ENCODE peak calls at places on chromosomes 12 and 14, in nine cellular contexts. One of them, this sample, is unnamed.

GRCh38 chr12:122610911-122611310 is 83.9 kb downstream of the KNTC1 start:
- DNase-seq in progenitor cell of endocrine pancreas: no peak
- DNase-seq in endothelial cell: no peak
- DNase-seq in left ventricle myocardium inferior: no peak
- DNase-seq in CD8-positive, alpha-beta T cell: no peak
- DNase-seq in mammary epithelial cell: no peak
- DNase-seq in cardiac fibroblast: no peak
- DNase-seq in AG09309: no peak
- DNase-seq in AG04450: no peak
- DNase-seq in this sample: no peak

GRCh38 chr12:1611775-1612174 is 17.3 kb upstream of the WNT5B start:
- DNase-seq in mammary epithelial cell: peak; percentile 46
- DNase-seq in AG09309: peak; percentile 90
- DNase-seq in left ventricle myocardium inferior: no peak
- DNase-seq in AG04450: peak; percentile 76
- DNase-seq in endothelial cell: no peak
- DNase-seq in CD8-positive, alpha-beta T cell: no peak
- DNase-seq in cardiac fibroblast: peak; percentile 93
- DNase-seq in progenitor cell of endocrine pancreas: no peak
- DNase-seq in this sample: no peak

GRCh38 chr12:132324841-132325732 is 4.3 kb downstream of the GALNT9 start:
- DNase-seq in AG09309: no peak
- DNase-seq in left ventricle myocardium inferior: no peak
- DNase-seq in CD8-positive, alpha-beta T cell: no peak
- DNase-seq in endothelial cell: no peak
- DNase-seq in mammary epithelial cell: no peak
- DNase-seq in AG04450: no peak
- DNase-seq in cardiac fibroblast: no peak
- DNase-seq in progenitor cell of endocrine pancreas: no peak
- DNase-seq in this sample: no peak

GRCh38 chr12:48934312-48934706 is 9.0 kb upstream of the FKBP11 start:
- DNase-seq in CD8-positive, alpha-beta T cell: no peak
- DNase-seq in cardiac fibroblast: peak; percentile 13
- DNase-seq in left ventricle myocardium inferior: no peak
- DNase-seq in AG04450: no peak
- DNase-seq in mammary epithelial cell: no peak
- DNase-seq in progenitor cell of endocrine pancreas: no peak
- DNase-seq in AG09309: no peak
- DNase-seq in endothelial cell: no peak
- DNase-seq in this sample: no peak

GRCh38 chr12:6335451-6336078 is 6.3 kb downstream of the TNFRSF1A start:
- DNase-seq in CD8-positive, alpha-beta T cell: peak; percentile 81
- DNase-seq in AG09309: no peak
- DNase-seq in mammary epithelial cell: peak; percentile 84
- DNase-seq in AG04450: peak; percentile 53
- DNase-seq in endothelial cell: peak; percentile 58
- DNase-seq in left ventricle myocardium inferior: peak; percentile 72
- DNase-seq in progenitor cell of endocrine pancreas: no peak
- DNase-seq in cardiac fibroblast: peak; percentile 88
- DNase-seq in this sample: no peak

GRCh38 chr14:70785556-70785955 is 23.8 kb downstream of the MAP3K9 start:
- DNase-seq in AG04450: no peak
- DNase-seq in endothelial cell: no peak
- DNase-seq in CD8-positive, alpha-beta T cell: no peak
- DNase-seq in mammary epithelial cell: peak; percentile 95
- DNase-seq in progenitor cell of endocrine pancreas: no peak
- DNase-seq in AG09309: no peak
- DNase-seq in cardiac fibroblast: no peak
- DNase-seq in left ventricle myocardium inferior: no peak
- DNase-seq in this sample: no peak

GRCh38 chr12:95767703-95768102 is 22.9 kb downstream of the NTN4 start:
- DNase-seq in mammary epithelial cell: no peak
- DNase-seq in endothelial cell: no peak
- DNase-seq in progenitor cell of endocrine pancreas: no peak
- DNase-seq in CD8-positive, alpha-beta T cell: no peak
- DNase-seq in cardiac fibroblast: no peak
- DNase-seq in AG09309: no peak
- DNase-seq in left ventricle myocardium inferior: no peak
- DNase-seq in AG04450: no peak
- DNase-seq in this sample: no peak

GRCh38 chr12:10448236-10448635 is 4.9 kb downstream of the KLRC1 start:
- DNase-seq in AG09309: no peak
- DNase-seq in CD8-positive, alpha-beta T cell: no peak
- DNase-seq in AG04450: no peak
- DNase-seq in mammary epithelial cell: no peak
- DNase-seq in left ventricle myocardium inferior: no peak
- DNase-seq in progenitor cell of endocrine pancreas: no peak
- DNase-seq in cardiac fibroblast: no peak
- DNase-seq in endothelial cell: no peak
- DNase-seq in this sample: no peak

GRCh38 chr12:6253278-6253677 is 53.1 kb downstream of the CD9 start:
- DNase-seq in CD8-positive, alpha-beta T cell: no peak
- DNase-seq in progenitor cell of endocrine pancreas: no peak
- DNase-seq in AG09309: no peak
- DNase-seq in left ventricle myocardium inferior: no peak
- DNase-seq in cardiac fibroblast: no peak
- DNase-seq in endothelial cell: no peak
- DNase-seq in AG04450: no peak
- DNase-seq in mammary epithelial cell: no peak
- DNase-seq in this sample: no peak

GRCh38 chr14:35818346-35819115 is 7.6 kb upstream of the BRMS1L start:
- DNase-seq in cardiac fibroblast: peak; percentile 61
- DNase-seq in CD8-positive, alpha-beta T cell: no peak
- DNase-seq in left ventricle myocardium inferior: no peak
- DNase-seq in mammary epithelial cell: peak; percentile 32
- DNase-seq in AG09309: no peak
- DNase-seq in AG04450: no peak
- DNase-seq in endothelial cell: peak; percentile 40
- DNase-seq in progenitor cell of endocrine pancreas: no peak
- DNase-seq in this sample: no peak

GRCh38 chr12:4266990-4267389 is 6.6 kb upstream of the CCND2 start:
- DNase-seq in mammary epithelial cell: no peak
- DNase-seq in AG09309: no peak
- DNase-seq in AG04450: no peak
- DNase-seq in CD8-positive, alpha-beta T cell: no peak
- DNase-seq in cardiac fibroblast: no peak
- DNase-seq in progenitor cell of endocrine pancreas: no peak
- DNase-seq in left ventricle myocardium inferior: no peak
- DNase-seq in endothelial cell: no peak
- DNase-seq in this sample: no peak

GRCh38 chr12:117680311-117680710 is 288.5 kb downstream of the KSR2 start:
- DNase-seq in cardiac fibroblast: no peak
- DNase-seq in progenitor cell of endocrine pancreas: no peak
- DNase-seq in AG04450: no peak
- DNase-seq in AG09309: no peak
- DNase-seq in endothelial cell: no peak
- DNase-seq in CD8-positive, alpha-beta T cell: no peak
- DNase-seq in left ventricle myocardium inferior: no peak
- DNase-seq in mammary epithelial cell: no peak
- DNase-seq in this sample: no peak

GRCh38 chr12:66653801-66654200 is 25.1 kb downstream of the GRIP1 start:
- DNase-seq in AG04450: no peak
- DNase-seq in progenitor cell of endocrine pancreas: no peak
- DNase-seq in left ventricle myocardium inferior: no peak
- DNase-seq in AG09309: no peak
- DNase-seq in mammary epithelial cell: no peak
- DNase-seq in CD8-positive, alpha-beta T cell: no peak
- DNase-seq in cardiac fibroblast: no peak
- DNase-seq in endothelial cell: no peak
- DNase-seq in this sample: no peak

GRCh38 chr12:20656600-20656999 is 38.5 kb upstream of the SLCO1C1 start:
- DNase-seq in CD8-positive, alpha-beta T cell: no peak
- DNase-seq in left ventricle myocardium inferior: no peak
- DNase-seq in cardiac fibroblast: no peak
- DNase-seq in AG09309: no peak
- DNase-seq in progenitor cell of endocrine pancreas: no peak
- DNase-seq in mammary epithelial cell: no peak
- DNase-seq in endothelial cell: no peak
- DNase-seq in AG04450: no peak
- DNase-seq in this sample: no peak

GRCh38 chr14:72788972-72789728 is 104.8 kb downstream of the DPF3 start:
- DNase-seq in cardiac fibroblast: no peak
- DNase-seq in endothelial cell: no peak
- DNase-seq in progenitor cell of endocrine pancreas: no peak
- DNase-seq in mammary epithelial cell: no peak
- DNase-seq in CD8-positive, alpha-beta T cell: no peak
- DNase-seq in AG04450: no peak
- DNase-seq in AG09309: no peak
- DNase-seq in left ventricle myocardium inferior: no peak
- DNase-seq in this sample: no peak

GRCh38 chr14:51138353-51139103 is 43.6 kb upstream of the TRIM9 start:
- DNase-seq in progenitor cell of endocrine pancreas: no peak
- DNase-seq in cardiac fibroblast: no peak
- DNase-seq in endothelial cell: no peak
- DNase-seq in left ventricle myocardium inferior: no peak
- DNase-seq in CD8-positive, alpha-beta T cell: no peak
- DNase-seq in AG09309: no peak
- DNase-seq in mammary epithelial cell: no peak
- DNase-seq in AG04450: no peak
- DNase-seq in this sample: no peak

GRCh38 chr14:65588426-65589140 is 176.1 kb downstream of the FUT8 start:
- DNase-seq in left ventricle myocardium inferior: no peak
- DNase-seq in mammary epithelial cell: no peak
- DNase-seq in AG04450: no peak
- DNase-seq in AG09309: no peak
- DNase-seq in CD8-positive, alpha-beta T cell: no peak
- DNase-seq in progenitor cell of endocrine pancreas: no peak
- DNase-seq in cardiac fibroblast: peak; percentile 44
- DNase-seq in endothelial cell: no peak
- DNase-seq in this sample: no peak
- TF ChIP-seq CTCF in left ventricle myocardium inferior: no peak
- TF ChIP-seq CTCF in mammary epithelial cell: no peak
- TF ChIP-seq CTCF in AG04450: no peak
- TF ChIP-seq CTCF in AG09309: no peak
- TF ChIP-seq CTCF in CD8-positive, alpha-beta T cell: no peak
- TF ChIP-seq CTCF in progenitor cell of endocrine pancreas: peak; percentile 22
- TF ChIP-seq CTCF in cardiac fibroblast: no peak
- TF ChIP-seq CTCF in endothelial cell: no peak
- TF ChIP-seq CTCF in this sample: no peak

GRCh38 chr12:90013409-90013808 is 304.8 kb upstream of the ATP2B1 start:
- DNase-seq in mammary epithelial cell: no peak
- DNase-seq in cardiac fibroblast: no peak
- DNase-seq in AG09309: no peak
- DNase-seq in CD8-positive, alpha-beta T cell: no peak
- DNase-seq in progenitor cell of endocrine pancreas: no peak
- DNase-seq in AG04450: no peak
- DNase-seq in left ventricle myocardium inferior: no peak
- DNase-seq in endothelial cell: no peak
- DNase-seq in this sample: no peak
- TF ChIP-seq CTCF in mammary epithelial cell: peak; percentile 29
- TF ChIP-seq CTCF in cardiac fibroblast: peak; percentile 11
- TF ChIP-seq CTCF in AG09309: peak; percentile 40
- TF ChIP-seq CTCF in CD8-positive, alpha-beta T cell: peak; percentile 15
- TF ChIP-seq CTCF in progenitor cell of endocrine pancreas: no peak
- TF ChIP-seq CTCF in AG04450: peak; percentile 29
- TF ChIP-seq CTCF in left ventricle myocardium inferior: peak; percentile 15
- TF ChIP-seq CTCF in endothelial cell: no peak
- TF ChIP-seq CTCF in this sample: no peak

GRCh38 chr12:109714913-109715244 is 1.3 kb downstream of the FAM222A start:
- DNase-seq in left ventricle myocardium inferior: no peak
- DNase-seq in cardiac fibroblast: no peak
- DNase-seq in mammary epithelial cell: no peak
- DNase-seq in AG09309: no peak
- DNase-seq in AG04450: no peak
- DNase-seq in progenitor cell of endocrine pancreas: no peak
- DNase-seq in endothelial cell: no peak
- DNase-seq in CD8-positive, alpha-beta T cell: no peak
- DNase-seq in this sample: no peak

GRCh38 chr12:109716092-109716479 is 2.5 kb downstream of the FAM222A start:
- DNase-seq in CD8-positive, alpha-beta T cell: no peak
- DNase-seq in left ventricle myocardium inferior: no peak
- DNase-seq in cardiac fibroblast: no peak
- DNase-seq in mammary epithelial cell: no peak
- DNase-seq in endothelial cell: no peak
- DNase-seq in progenitor cell of endocrine pancreas: no peak
- DNase-seq in AG09309: no peak
- DNase-seq in AG04450: no peak
- DNase-seq in this sample: no peak

GRCh38 chr12:109715310-109716091 is 1.9 kb downstream of the FAM222A start:
- DNase-seq in endothelial cell: peak; percentile 45
- DNase-seq in cardiac fibroblast: no peak
- DNase-seq in AG09309: no peak
- DNase-seq in CD8-positive, alpha-beta T cell: no peak
- DNase-seq in progenitor cell of endocrine pancreas: no peak
- DNase-seq in left ventricle myocardium inferior: peak; percentile 29
- DNase-seq in AG04450: no peak
- DNase-seq in mammary epithelial cell: no peak
- DNase-seq in this sample: peak; percentile 70

GRCh38 chr12:109713187-109713984 is at the start of gene FAM222A:
- DNase-seq in CD8-positive, alpha-beta T cell: peak; percentile 97
- DNase-seq in AG04450: peak; percentile 85
- DNase-seq in progenitor cell of endocrine pancreas: peak; percentile 97
- DNase-seq in left ventricle myocardium inferior: peak; percentile 97
- DNase-seq in AG09309: peak; percentile 71
- DNase-seq in endothelial cell: peak; percentile 99
- DNase-seq in mammary epithelial cell: peak; percentile 95
- DNase-seq in cardiac fibroblast: peak; percentile 98
- DNase-seq in this sample: peak; percentile 99

DNA sequence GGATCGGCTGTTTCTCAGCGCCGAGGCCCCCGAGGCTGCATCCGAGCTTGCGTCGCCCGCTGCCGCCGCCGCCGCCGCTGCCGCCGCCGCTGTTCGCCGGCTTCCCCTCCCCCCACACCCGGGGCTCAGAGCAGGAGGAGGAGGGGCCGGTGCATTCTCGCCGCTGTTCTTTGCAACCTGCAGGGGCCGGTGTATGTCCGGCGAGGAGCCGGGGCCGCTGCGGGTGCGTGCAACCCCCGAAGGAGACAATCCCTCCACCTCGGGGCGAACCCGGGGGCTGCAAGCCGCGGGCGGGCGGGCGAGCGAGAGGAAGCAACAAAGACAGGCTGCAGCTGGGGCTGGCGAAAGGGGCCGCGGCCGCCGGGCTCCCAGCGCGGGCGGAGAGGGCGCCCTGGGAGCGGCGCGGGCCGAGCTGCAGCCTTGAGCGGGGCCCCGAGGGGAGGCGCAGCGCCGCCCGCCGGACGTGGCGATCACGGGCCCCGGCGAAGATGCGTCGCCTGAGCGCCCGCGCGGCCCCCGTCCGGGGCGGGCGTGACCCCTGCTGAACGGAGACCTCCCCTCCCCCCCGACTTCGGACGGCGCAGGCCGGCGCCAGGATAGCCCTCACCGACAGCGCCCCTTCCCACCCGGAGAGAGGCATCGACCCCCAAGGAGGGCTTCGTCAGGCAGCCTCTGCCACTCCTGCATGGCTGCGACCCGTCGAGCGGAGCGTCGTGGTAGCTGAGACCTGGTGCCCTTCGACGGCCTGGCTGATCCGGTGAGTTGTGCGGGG is 702 bp downstream of the FAM222A start:
- DNase-seq in cardiac fibroblast: peak; percentile 55
- DNase-seq in AG09309: no peak
- DNase-seq in mammary epithelial cell: peak; percentile 46
- DNase-seq in left ventricle myocardium inferior: peak; percentile 73
- DNase-seq in AG04450: no peak
- DNase-seq in progenitor cell of endocrine pancreas: peak; percentile 69
- DNase-seq in endothelial cell: peak; percentile 78
- DNase-seq in CD8-positive, alpha-beta T cell: peak; percentile 51
- DNase-seq in this sample: peak; percentile 89
- TF ChIP-seq CTCF in cardiac fibroblast: no peak
- TF ChIP-seq CTCF in AG09309: peak; percentile 10
- TF ChIP-seq CTCF in mammary epithelial cell: peak; percentile 1
- TF ChIP-seq CTCF in left ventricle myocardium inferior: peak; percentile 50
- TF ChIP-seq CTCF in AG04450: no peak
- TF ChIP-seq CTCF in progenitor cell of endocrine pancreas: peak; percentile 53
- TF ChIP-seq CTCF in endothelial cell: no peak
- TF ChIP-seq CTCF in CD8-positive, alpha-beta T cell: no peak
- TF ChIP-seq CTCF in this sample: no peak

GRCh38 chr12:39675263-39675662 is 55.7 kb upstream of the ABCD2 start:
- DNase-seq in AG04450: no peak
- DNase-seq in CD8-positive, alpha-beta T cell: no peak
- DNase-seq in endothelial cell: no peak
- DNase-seq in left ventricle myocardium inferior: no peak
- DNase-seq in progenitor cell of endocrine pancreas: no peak
- DNase-seq in mammary epithelial cell: no peak
- DNase-seq in AG09309: no peak
- DNase-seq in cardiac fibroblast: no peak
- DNase-seq in this sample: no peak
- TF ChIP-seq CTCF in AG04450: no peak
- TF ChIP-seq CTCF in CD8-positive, alpha-beta T cell: no peak
- TF ChIP-seq CTCF in endothelial cell: no peak
- TF ChIP-seq CTCF in left ventricle myocardium inferior: no peak
- TF ChIP-seq CTCF in progenitor cell of endocrine pancreas: no peak
- TF ChIP-seq CTCF in mammary epithelial cell: no peak
- TF ChIP-seq CTCF in AG09309: no peak
- TF ChIP-seq CTCF in cardiac fibroblast: no peak
- TF ChIP-seq CTCF in this sample: no peak

This sample was measured in glutamatergic neuron.